ENCODE peak calls at places on chromosomes 13 and 19, in eight cellular contexts. Q is nephron progenitor cell, M is ELF-1, E is OCI-M1, T is AG09319, Z is SW 1271, L is NCI-H1092, F is Kasumi-1. A is an unnamed sample.

GRCh38 chr13:50845211-50845610 is 1.7 kb upstream of the DLEU7 start:
- DNase-seq in Q (no peak), M (no peak), E (no peak), T (no peak), Z (no peak), L (no peak), F (peak; percentile 6), A (no peak)

GRCh38 chr19:41321600-41322270 is 11.8 kb downstream of the CCDC97 start:
- DNase-seq in Q (peak; percentile 62), M (peak; percentile 92), E (peak; percentile 72), T (peak; percentile 64), Z (peak; percentile 23), L (no peak), F (no peak), A (peak; percentile 59)

GRCh38 chr19:16952046-16952445 is 63.2 kb downstream of the F2RL3 start:
- DNase-seq in Q (no peak), M (no peak), E (no peak), T (no peak), Z (no peak), L (no peak), F (no peak), A (no peak)

GRCh38 chr19:58361900-58362271 is 665 bp downstream of the ZNF497 start:
- DNase-seq in Q (no peak), M (no peak), E (no peak), T (no peak), Z (peak; percentile 64), L (peak; percentile 30), F (peak; percentile 43), A (peak; percentile 46)

GRCh38 chr19:21256722-21257121 is 72.5 kb downstream of the ZNF708 start:
- DNase-seq in Q (no peak), M (peak; percentile 13), E (peak; percentile 53), T (no peak), Z (peak; percentile 8), L (no peak), F (peak; percentile 0), A (no peak)

GRCh38 chr13:30997697-30998547 is 65.5 kb downstream of the TEX26 start:
- DNase-seq in Q (no peak), M (no peak), E (no peak), T (no peak), Z (no peak), L (peak; percentile 36), F (no peak), A (no peak)

GRCh38 chr13:112857914-112858490 is 111.0 kb upstream of the MCF2L start:
- DNase-seq in Q (no peak), M (no peak), E (no peak), T (no peak), Z (no peak), L (no peak), F (no peak), A (no peak)

GRCh38 chr13:99971576-99972189 is at the start of gene ZIC5:
- DNase-seq in Q (peak; percentile 75), M (peak; percentile 80), E (no peak), T (no peak), Z (peak; percentile 36), L (peak; percentile 38), F (no peak), A (peak; percentile 70)

GRCh38 chr13:48975926-48976676 is 389 bp downstream of the FNDC3A start:
- DNase-seq in Q (peak; percentile 82), M (peak; percentile 83), E (peak; percentile 91), T (peak; percentile 44), Z (peak; percentile 82), L (peak; percentile 75), F (peak; percentile 78), A (peak; percentile 77)

GRCh38 chr19:46181386-46181774 is 33.3 kb downstream of the IGFL2 start:
- DNase-seq in Q (no peak), M (no peak), E (peak; percentile 20), T (no peak), Z (no peak), L (no peak), F (no peak), A (no peak)

GRCh38 chr19:2455481-2456300 is 1.1 kb downstream of the LMNB2 start:
- DNase-seq in Q (peak; percentile 57), M (no peak), E (peak; percentile 4), T (no peak), Z (no peak), L (no peak), F (no peak), A (peak; percentile 48)

GRCh38 chr13:60230593-60230992 is 66.9 kb upstream of the DIAPH3 start:
- DNase-seq in Q (no peak), M (peak; percentile 63), E (peak; percentile 69), T (no peak), Z (no peak), L (no peak), F (no peak), A (no peak)

GRCh38 chr13:42041684-42042035 is 6.8 kb upstream of the DGKH start:
- DNase-seq in Q (peak; percentile 50), M (peak; percentile 73), E (no peak), T (no peak), Z (peak; percentile 71), L (peak; percentile 31), F (peak; percentile 31), A (peak; percentile 45)

GRCh38 chr19:30074741-30075460 is 132.9 kb downstream of the URI1 start:
- DNase-seq in Q (no peak), M (no peak), E (no peak), T (no peak), Z (no peak), L (no peak), F (no peak), A (no peak)

GRCh38 chr13:91459485-91459884 is 61.1 kb downstream of the GPC5 start:
- DNase-seq in Q (no peak), M (no peak), E (peak; percentile 24), T (no peak), Z (no peak), L (no peak), F (no peak), A (no peak)

GRCh38 chr19:39277598-39277997 is 9.4 kb downstream of the IFNL2 start:
- DNase-seq in Q (no peak), M (peak; percentile 20), E (peak; percentile 33), T (no peak), Z (no peak), L (no peak), F (no peak), A (no peak)

GRCh38 chr13:110518571-110518970 is 43.0 kb downstream of the RAB20 start:
- DNase-seq in Q (no peak), M (peak; percentile 68), E (no peak), T (no peak), Z (no peak), L (no peak), F (no peak), A (no peak)

GRCh38 chr13:111064661-111065060 is 50.4 kb upstream of the ARHGEF7 start:
- DNase-seq in Q (no peak), M (no peak), E (no peak), T (no peak), Z (no peak), L (no peak), F (no peak), A (no peak)

GRCh38 chr19:34662919-34663318 is 14.0 kb downstream of the SCGB2B2 start:
- DNase-seq in Q (no peak), M (peak; percentile 28), E (peak; percentile 74), T (no peak), Z (peak; percentile 33), L (peak; percentile 6), F (peak; percentile 10), A (peak; percentile 35)

GRCh38 chr19:39196860-39197562 is at the start of gene NCCRP1:
- DNase-seq in Q (peak; percentile 69), M (no peak), E (no peak), T (no peak), Z (no peak), L (no peak), F (no peak), A (no peak)

GRCh38 chr13:72160977-72161376 is 294.0 kb upstream of the DACH1 start:
- DNase-seq in Q (no peak), M (no peak), E (no peak), T (no peak), Z (no peak), L (no peak), F (no peak), A (no peak)

GRCh38 chr19:12098040-12098439 is 33.5 kb downstream of the ZNF844 start:
- DNase-seq in Q (no peak), M (no peak), E (no peak), T (no peak), Z (no peak), L (no peak), F (no peak), A (no peak)

GRCh38 chr13:110397445-110397844 is 90.4 kb downstream of the COL4A2 start:
- DNase-seq in Q (no peak), M (no peak), E (no peak), T (no peak), Z (no peak), L (no peak), F (no peak), A (no peak)

GRCh38 chr19:5778402-5778801 is 6.1 kb downstream of the PRR22 start:
- DNase-seq in Q (no peak), M (no peak), E (no peak), T (no peak), Z (no peak), L (no peak), F (no peak), A (no peak)

A was measured in HEK293T.